ENCODE peak calls at places on chromosome 7, in four cellular contexts. Q, G, B and E are unnamed samples. For H3K4me1, the result is how much of the 10 kb centered on the place peaks cover.

GRCh38 chr7:100889761-100890639 is 485 bp upstream of the UFSP1 start:
- DNase-seq in Q (peak), G (no peak), B (peak), E (peak)

GRCh38 chr7:147700702-147701101 is 889.9 kb upstream of the C7orf33 start:
- DNase-seq in B (no peak), Q (no peak), G (no peak), E (no peak)

GRCh38 chr7:57204411-57204811 is 72.2 kb upstream of the ZNF479 start:
- DNase-seq in B (no peak), Q (no peak), G (no peak), E (no peak)

GRCh38 chr7:148543-148931 is 43.8 kb upstream of the FAM20C start:
- DNase-seq in B (no peak), Q (no peak), G (no peak), E (no peak)

GRCh38 chr7:106110238-106110560 is 1.9 kb downstream of the SYPL1 start:
- DNase-seq in Q (no peak), B (no peak), G (no peak), E (peak)

GRCh38 chr7:91710896-91711295 is 169.6 kb downstream of the MTERF1 start:
- DNase-seq in Q (no peak), G (no peak), B (no peak), E (no peak)

GRCh38 chr7:801940-802364 is 30.3 kb upstream of the SUN1 start:
- DNase-seq in B (no peak), G (no peak), Q (peak), E (no peak)

GRCh38 chr7:134936893-134937520 is 49.3 kb upstream of the AGBL3 start:
- DNase-seq in B (peak), G (no peak), Q (no peak), E (no peak)

GRCh38 chr7:157021893-157022680 is 11.6 kb upstream of the MNX1 start:
- DNase-seq in Q (no peak), G (no peak), B (no peak), E (no peak)

GRCh38 chr7:116211006-116211912 is 920 bp downstream of the TES start:
- DNase-seq in G (peak), B (peak), Q (peak), E (peak)

GRCh38 chr7:116208919-116209318 is 1.4 kb upstream of the TES start:
- DNase-seq in B (no peak), G (no peak), Q (no peak), E (no peak)

GRCh38 chr7:116209561-116210070 is 723 bp upstream of the TES start:
- DNase-seq in B (peak), G (no peak), Q (no peak), E (no peak)

GRCh38 chr7:116210345-116211005 is at the start of gene TES:
- DNase-seq in G (no peak), B (peak), Q (peak), E (peak)

DNA sequence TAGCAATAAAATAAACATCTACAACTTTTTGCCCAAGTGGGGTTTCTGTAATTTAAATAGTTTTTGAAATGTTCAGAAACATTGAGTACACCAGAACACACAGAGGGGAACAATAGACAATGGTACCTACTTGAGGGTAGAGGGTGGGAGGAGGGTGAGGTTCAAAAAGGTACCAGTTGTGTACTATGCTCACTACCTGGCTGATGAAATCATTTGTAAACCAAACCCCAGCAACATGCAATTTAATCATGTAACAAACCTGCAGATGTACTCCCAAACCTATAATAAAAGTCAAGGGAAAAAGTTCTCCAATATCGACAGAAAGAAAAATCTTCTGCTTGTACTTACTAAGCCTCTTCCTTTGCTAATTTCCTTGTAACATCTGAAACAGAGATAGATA is 4.2 kb upstream of the TES start:
- DNase-seq in B (no peak), G (no peak), Q (no peak), E (no peak)
- H3K4me1 ChIP-seq in B (under half), G (under half), Q (under half), E (under half)

GRCh38 chr7:27910341-27910740 is 170.4 kb downstream of the TAX1BP1 start:
- DNase-seq in G (no peak), B (peak), Q (no peak), E (no peak)

GRCh38 chr7:27911920-27912319 is 172.0 kb downstream of the TAX1BP1 start:
- DNase-seq in Q (no peak), G (no peak), B (no peak), E (no peak)

GRCh38 chr7:27916372-27916771 is 176.4 kb downstream of the TAX1BP1 start:
- DNase-seq in B (no peak), G (no peak), Q (no peak), E (no peak)

GRCh38 chr7:27914409-27914808 is 174.4 kb downstream of the TAX1BP1 start:
- DNase-seq in G (no peak), B (no peak), Q (no peak), E (no peak)

DNA sequence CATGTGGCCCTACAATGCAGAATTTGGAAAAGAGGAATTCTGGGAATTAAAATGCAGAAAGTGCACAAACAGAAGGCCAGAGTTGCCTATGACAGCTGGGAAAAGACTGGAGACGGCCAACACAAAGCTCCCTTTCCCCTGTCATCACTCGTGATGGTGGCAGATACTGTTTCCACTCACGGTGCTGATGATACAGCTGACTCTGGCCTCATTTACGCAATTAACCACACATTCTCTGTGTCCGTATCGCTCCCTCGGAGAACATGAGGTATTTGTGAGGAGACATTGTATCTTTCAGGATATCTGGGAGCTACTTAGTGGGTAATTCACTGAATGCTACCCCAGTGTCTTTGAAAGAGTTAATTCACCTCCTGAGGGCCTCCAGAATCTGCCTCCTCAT is 172.8 kb downstream of the TAX1BP1 start:
- DNase-seq in Q (no peak), G (no peak), B (no peak), E (no peak)
- H3K4me1 ChIP-seq in Q (under half), G (under half), B (under half), E (under half)

GRCh38 chr7:150945853-150946825 is 32.0 kb downstream of the KCNH2 start:
- DNase-seq in B (peak), Q (peak), G (no peak), E (no peak)
- H3K4me1 ChIP-seq in B (under half), Q (under half), G (under half), E (under half)

GRCh38 chr7:123652406-123652805 is 3.3 kb upstream of the LMOD2 start:
- DNase-seq in B (no peak), Q (no peak), G (no peak), E (no peak)

GRCh38 chr7:123649956-123650355 is 5.7 kb upstream of the LMOD2 start:
- DNase-seq in G (no peak), Q (no peak), B (no peak), E (peak)

GRCh38 chr7:123647106-123647730 is 8.4 kb upstream of the LMOD2 start:
- DNase-seq in G (no peak), B (no peak), Q (no peak), E (no peak)

GRCh38 chr7:123653162-123653561 is 2.5 kb upstream of the LMOD2 start:
- DNase-seq in G (no peak), B (no peak), Q (no peak), E (no peak)

DNA sequence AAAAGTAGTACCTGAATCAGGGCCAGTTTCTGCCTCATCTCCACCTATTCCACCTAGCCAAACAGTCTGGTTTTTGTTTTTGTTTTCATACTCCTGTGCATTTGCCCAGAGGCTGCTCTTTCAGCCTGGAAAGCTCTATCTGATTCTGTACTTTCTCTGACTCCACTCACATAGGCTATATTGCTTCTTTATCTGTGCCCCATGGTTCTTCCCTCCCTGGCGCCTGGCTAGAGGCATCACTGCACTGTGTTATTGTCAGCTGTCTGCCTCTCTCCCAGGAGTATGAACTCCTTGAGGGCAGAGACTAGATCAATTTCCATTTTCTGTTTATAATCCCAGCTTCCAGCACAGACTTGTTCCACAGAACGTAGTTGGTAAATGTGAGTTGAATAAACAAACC is 5.1 kb upstream of the LMOD2 start:
- DNase-seq in G (no peak), Q (no peak), B (no peak), E (no peak)
- H3K4me1 ChIP-seq in G (under half), Q (under half), B (under half), E (under half)

GRCh38 chr7:55306331-55306730 is 58.8 kb upstream of the LANCL2 start:
- DNase-seq in B (no peak), Q (no peak), G (no peak), E (no peak)

GRCh38 chr7:55307123-55307916 is 57.8 kb upstream of the LANCL2 start:
- DNase-seq in B (peak), Q (no peak), G (no peak), E (no peak)

GRCh38 chr7:55308186-55308929 is 56.8 kb upstream of the LANCL2 start:
- DNase-seq in B (peak), Q (no peak), G (no peak), E (no peak)

GRCh38 chr7:55310626-55311025 is 54.5 kb upstream of the LANCL2 start:
- DNase-seq in Q (no peak), B (no peak), G (no peak), E (no peak)

GRCh38 chr7:55309040-55309991 is 55.8 kb upstream of the LANCL2 start:
- DNase-seq in Q (no peak), B (no peak), G (no peak), E (no peak)
- H3K4me1 ChIP-seq in Q (under half), B (under half), G (under half), E (under half)

DNA sequence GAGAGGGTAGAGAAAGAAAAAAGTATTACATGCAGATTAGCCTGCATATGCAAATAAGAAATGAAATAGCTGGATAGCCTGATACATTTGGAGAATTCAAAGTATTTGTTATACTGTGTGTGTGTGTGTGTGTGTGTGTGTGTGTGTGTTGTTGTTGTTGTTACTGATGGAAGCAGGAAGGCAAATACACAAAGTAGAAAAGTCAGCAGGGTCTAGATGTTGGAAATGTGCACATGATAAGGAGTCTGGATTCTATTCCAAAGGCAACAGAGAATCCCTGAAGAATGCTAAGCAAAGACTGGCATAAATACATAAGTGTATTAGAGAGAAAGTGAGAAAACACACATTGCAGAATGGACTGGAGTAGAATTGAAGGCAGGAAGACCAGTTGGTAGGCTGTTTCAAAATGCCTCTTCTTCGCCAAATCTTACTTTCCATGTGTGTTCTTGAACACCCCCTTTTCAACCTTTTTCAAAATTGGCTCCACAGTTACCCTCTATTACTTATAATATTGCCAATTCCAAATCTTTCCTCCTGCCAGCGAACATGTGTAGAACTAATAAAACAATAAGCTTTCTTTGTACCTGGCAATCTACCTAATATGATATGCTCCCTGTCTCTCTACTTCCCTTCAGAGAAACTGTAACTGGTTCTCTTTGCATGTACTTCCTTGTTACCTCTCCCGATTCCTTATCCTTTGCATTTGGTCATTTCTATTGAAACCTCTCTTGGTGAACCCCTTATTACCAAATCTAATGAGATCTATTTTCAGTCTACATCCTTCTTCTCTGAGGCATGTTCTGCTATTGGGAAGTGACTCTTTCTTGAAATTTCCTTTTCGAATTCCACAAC is 6.2 kb downstream of the CPED1 start:
- DNase-seq in B (no peak), G (no peak), Q (no peak), E (no peak)
- H3K4me1 ChIP-seq in B (under half), G (under half), Q (under half), E (under half)

GRCh38 chr7:42232275-42232674 is 4.7 kb downstream of the GLI3 start:
- DNase-seq in B (peak), G (no peak), Q (no peak), E (no peak)

GRCh38 chr7:42233939-42234338 is 3.1 kb downstream of the GLI3 start:
- DNase-seq in Q (no peak), B (no peak), G (no peak), E (no peak)

GRCh38 chr7:42227931-42228591 is 8.9 kb downstream of the GLI3 start:
- DNase-seq in G (no peak), B (peak), Q (peak), E (peak)

GRCh38 chr7:42233166-42233565 is 3.8 kb downstream of the GLI3 start:
- DNase-seq in B (peak), Q (no peak), G (no peak), E (no peak)

DNA sequence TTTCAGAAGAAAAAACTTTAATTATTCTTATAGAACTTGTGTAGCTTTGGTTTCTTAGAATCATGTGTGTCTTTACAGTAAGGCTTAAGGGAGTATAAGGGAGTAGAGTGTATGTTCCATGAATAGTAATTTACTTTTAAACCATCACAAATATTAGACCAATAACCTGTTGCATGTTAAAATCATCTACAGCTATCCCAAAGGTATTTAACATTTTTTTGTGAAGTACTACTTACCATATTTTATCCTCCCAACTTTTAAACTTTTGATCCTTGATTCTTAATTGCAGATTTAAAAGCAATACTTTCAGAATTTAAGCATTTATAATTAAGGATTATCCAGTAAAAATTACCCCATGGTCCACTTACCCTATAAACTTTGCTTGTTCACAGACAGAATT is 6.0 kb downstream of the GLI3 start:
- DNase-seq in B (no peak), G (no peak), Q (no peak), E (no peak)
- H3K4me1 ChIP-seq in B (under half), G (half or more), Q (under half), E (under half)

GRCh38 chr7:44072364-44073231 is 7.2 kb upstream of the PGAM2 start:
- DNase-seq in Q (peak), G (no peak), B (peak), E (peak)

GRCh38 chr7:44075296-44076075 is 6.8 kb downstream of the POLM start:
- DNase-seq in B (no peak), Q (no peak), G (no peak), E (no peak)

GRCh38 chr7:44076101-44076895 is 6.0 kb downstream of the POLM start:
- DNase-seq in B (no peak), G (no peak), Q (no peak), E (no peak)

GRCh38 chr7:44073664-44074348 is 8.4 kb upstream of the PGAM2 start:
- DNase-seq in B (peak), Q (peak), G (no peak), E (peak)

GRCh38 chr7:44074349-44074695 is 8.0 kb downstream of the POLM start:
- DNase-seq in Q (no peak), G (no peak), B (no peak), E (no peak)
- H3K4me1 ChIP-seq in Q (under half), G (under half), B (under half), E (under half)

DNA sequence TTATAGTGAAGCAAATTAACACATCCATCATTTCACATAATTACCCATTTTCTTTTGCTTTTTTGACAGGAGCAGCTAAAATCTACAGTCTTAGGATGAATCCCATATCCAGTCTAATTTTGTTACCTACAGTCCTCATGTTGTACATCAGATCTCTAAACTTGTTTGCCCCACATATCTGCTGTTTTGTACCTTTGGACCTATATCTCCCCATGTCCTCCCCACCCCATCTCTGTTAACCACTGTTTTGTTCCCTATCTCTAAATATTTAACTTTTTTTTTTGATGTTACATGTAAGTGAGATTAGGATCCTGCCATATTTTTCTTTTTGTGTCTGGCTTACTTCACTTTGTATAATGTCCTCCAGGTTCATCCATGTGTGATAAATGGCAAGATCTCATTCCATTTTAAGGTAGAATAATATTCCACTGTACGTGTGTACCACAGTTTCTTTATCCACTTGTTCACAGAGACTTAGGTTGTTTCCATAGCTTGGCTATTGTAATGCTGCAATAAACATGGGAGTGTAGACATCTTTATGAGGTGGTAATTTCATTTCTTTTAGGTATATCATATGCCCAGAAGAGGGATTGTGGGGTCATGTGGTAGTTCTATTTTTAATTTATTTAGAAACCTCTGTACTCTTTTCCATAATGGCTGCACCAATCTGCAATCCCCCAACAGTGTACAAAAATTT is 19.6 kb downstream of the NPVF start:
- DNase-seq in Q (no peak), G (no peak), B (no peak), E (no peak)
- H3K4me1 ChIP-seq in Q (under half), G (under half), B (under half), E (under half)

DNA sequence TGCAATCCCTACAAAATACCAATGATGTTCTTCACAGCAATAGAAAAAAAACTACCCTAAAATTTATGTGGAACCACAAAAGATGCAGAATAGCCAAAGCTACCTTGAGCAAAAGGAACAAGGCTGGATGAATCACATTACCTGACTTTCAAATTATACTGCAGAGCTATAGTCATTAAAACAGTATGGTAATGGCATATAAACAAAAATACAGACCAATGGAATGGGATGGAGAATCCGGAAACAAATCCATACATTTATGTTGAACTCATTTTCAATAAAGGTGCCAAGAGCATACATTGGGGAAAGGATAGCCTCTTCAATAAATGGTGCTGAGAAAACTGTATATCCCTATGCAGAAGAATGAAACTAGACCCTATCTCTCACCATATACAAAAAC is 18.7 kb downstream of the GSDME start:
- DNase-seq in B (no peak), G (no peak), Q (no peak), E (no peak)
- H3K4me1 ChIP-seq in B (under half), G (under half), Q (under half), E (under half)